ENCODE peak calls at places on chromosomes 5 and 9, in ten cellular contexts. L is RWPE1, J is OCI-LY7, D is psoas muscle, V is GM06990, S is fibroblast of mammary gland, W is PC-3, A is uterus, Y is choroid plexus epithelial cell, U is brain microvascular endothelial cell. K is an unnamed sample.

GRCh38 chr5:39661026-39661779 is 236.4 kb upstream of the DAB2 start:
- DNase-seq in L (peak; percentile 38), J (no peak), D (no peak), V (no peak), S (peak; percentile 62), W (peak; percentile 87), A (no peak), Y (peak; percentile 66), U (peak; percentile 49), K (no peak)

GRCh38 chr9:135103931-135104639 is 16.6 kb downstream of the OLFM1 start:
- DNase-seq in L (no peak), J (no peak), D (no peak), V (no peak), S (no peak), W (no peak), A (no peak), Y (no peak), U (no peak), K (no peak)

GRCh38 chr5:133265720-133266575 is 214.1 kb downstream of the HSPA4 start:
- DNase-seq in L (no peak), J (no peak), D (no peak), V (peak; percentile 15), S (no peak), W (no peak), A (no peak), Y (no peak), U (no peak), K (no peak)

GRCh38 chr5:390571-391491 is 52.1 kb upstream of the EXOC3 start:
- DNase-seq in L (peak; percentile 41), J (no peak), D (no peak), V (no peak), S (no peak), W (peak; percentile 53), A (no peak), Y (no peak), U (no peak), K (no peak)

GRCh38 chr5:23026252-23027170 is 173.4 kb upstream of the CDH12 start:
- DNase-seq in L (no peak), J (no peak), D (no peak), V (no peak), S (peak; percentile 68), W (no peak), A (no peak), Y (peak; percentile 65), U (no peak), K (no peak)

GRCh38 chr9:131758972-131759647 is 19.2 kb upstream of the RAPGEF1 start:
- DNase-seq in L (peak; percentile 49), J (no peak), D (no peak), V (no peak), S (peak; percentile 46), W (peak; percentile 35), A (no peak), Y (no peak), U (no peak), K (no peak)

GRCh38 chr9:100354121-100354800 is 1.5 kb upstream of the TEX10 start:
- DNase-seq in L (no peak), J (peak; percentile 25), D (no peak), V (no peak), S (no peak), W (no peak), A (no peak), Y (no peak), U (no peak), K (no peak)

GRCh38 chr9:89789922-89790510 is 185.2 kb downstream of the GADD45G start:
- DNase-seq in L (no peak), J (no peak), D (no peak), V (no peak), S (no peak), W (no peak), A (no peak), Y (no peak), U (no peak), K (no peak)

GRCh38 chr9:71552480-71552879 is 215.8 kb downstream of the CEMIP2 start:
- DNase-seq in L (no peak), J (no peak), D (no peak), V (no peak), S (no peak), W (no peak), A (no peak), Y (no peak), U (no peak), K (no peak)

GRCh38 chr5:169291877-169292276 is 9.1 kb downstream of the SLIT3 start:
- DNase-seq in L (no peak), J (no peak), D (no peak), V (no peak), S (no peak), W (no peak), A (no peak), Y (no peak), U (no peak), K (no peak)

GRCh38 chr5:106420102-106420501 is 1250.6 kb downstream of the EFNA5 start:
- DNase-seq in L (no peak), J (no peak), D (no peak), V (no peak), S (no peak), W (no peak), A (no peak), Y (no peak), U (no peak), K (no peak)

GRCh38 chr9:70563437-70564204 is 149.2 kb upstream of the KLF9 start:
- DNase-seq in L (no peak), J (no peak), D (no peak), V (peak; percentile 67), S (peak; percentile 82), W (no peak), A (no peak), Y (peak; percentile 88), U (peak; percentile 64), K (peak; percentile 78)

GRCh38 chr5:59538080-59538479 is 355.4 kb downstream of the PDE4D start:
- DNase-seq in L (no peak), J (no peak), D (no peak), V (no peak), S (no peak), W (no peak), A (no peak), Y (no peak), U (no peak), K (no peak)

GRCh38 chr5:19891658-19892057 is 96.3 kb downstream of the CDH18 start:
- DNase-seq in L (peak; percentile 78), J (no peak), D (no peak), V (no peak), S (peak; percentile 19), W (peak; percentile 58), A (no peak), Y (peak; percentile 34), U (peak; percentile 3), K (no peak)

GRCh38 chr5:96758621-96759020 is 49.1 kb downstream of the ERAP1 start:
- DNase-seq in L (no peak), J (no peak), D (no peak), V (no peak), S (peak; percentile 45), W (no peak), A (no peak), Y (peak; percentile 59), U (peak; percentile 59), K (no peak)

GRCh38 chr9:126373241-126373640 is 46.6 kb downstream of the MVB12B start:
- DNase-seq in L (peak; percentile 50), J (no peak), D (no peak), V (no peak), S (no peak), W (peak; percentile 62), A (no peak), Y (peak; percentile 16), U (peak; percentile 21), K (no peak)

GRCh38 chr5:152595327-152595890 is 190.3 kb upstream of the NMUR2 start:
- DNase-seq in L (no peak), J (no peak), D (no peak), V (no peak), S (no peak), W (no peak), A (no peak), Y (no peak), U (no peak), K (no peak)

GRCh38 chr5:179237770-179238627 is 107.3 kb downstream of the ADAMTS2 start:
- DNase-seq in L (no peak), J (no peak), D (peak; percentile 37), V (no peak), S (no peak), W (no peak), A (peak; percentile 5), Y (no peak), U (no peak), K (no peak)

GRCh38 chr5:138610468-138611294 is 35.5 kb upstream of the HSPA9 start:
- DNase-seq in L (no peak), J (no peak), D (peak; percentile 52), V (no peak), S (peak; percentile 24), W (no peak), A (no peak), Y (peak; percentile 58), U (no peak), K (no peak)
- TF ChIP-seq CTCF in L (no peak), J (no peak), D (no peak), V (peak; percentile 7), S (peak; percentile 35), W (no peak), A (peak; percentile 15), Y (peak; percentile 57), U (peak; percentile 67), K (peak; percentile 25)

DNA sequence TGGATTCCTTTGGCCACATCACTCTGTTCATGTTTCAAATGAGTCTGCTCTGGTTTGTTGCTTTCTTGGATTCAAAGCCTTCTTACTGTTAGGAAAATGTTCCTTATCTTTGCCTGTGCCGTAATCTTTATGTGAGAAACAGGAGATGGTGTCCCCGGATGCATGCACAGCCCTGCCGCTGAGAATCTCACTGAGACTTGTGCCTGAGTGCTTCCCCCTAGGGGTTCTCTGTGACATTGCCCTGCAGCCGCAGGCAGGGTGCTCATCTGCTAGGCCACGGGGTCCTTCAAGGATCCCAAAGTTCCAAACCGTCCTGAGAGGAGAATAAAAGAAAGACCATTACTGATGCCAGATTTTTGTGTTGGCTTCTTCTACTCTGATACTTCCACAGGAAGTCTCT is 81.4 kb upstream of the ANKRD55 start:
- DNase-seq in L (no peak), J (peak; percentile 66), D (no peak), V (peak; percentile 18), S (peak; percentile 36), W (peak; percentile 7), A (peak; percentile 46), Y (peak; percentile 63), U (no peak), K (no peak)
- TF ChIP-seq CTCF in L (no peak), J (peak; percentile 83), D (no peak), V (peak; percentile 95), S (peak; percentile 77), W (peak; percentile 48), A (no peak), Y (peak; percentile 89), U (peak; percentile 59), K (peak; percentile 89)

DNA sequence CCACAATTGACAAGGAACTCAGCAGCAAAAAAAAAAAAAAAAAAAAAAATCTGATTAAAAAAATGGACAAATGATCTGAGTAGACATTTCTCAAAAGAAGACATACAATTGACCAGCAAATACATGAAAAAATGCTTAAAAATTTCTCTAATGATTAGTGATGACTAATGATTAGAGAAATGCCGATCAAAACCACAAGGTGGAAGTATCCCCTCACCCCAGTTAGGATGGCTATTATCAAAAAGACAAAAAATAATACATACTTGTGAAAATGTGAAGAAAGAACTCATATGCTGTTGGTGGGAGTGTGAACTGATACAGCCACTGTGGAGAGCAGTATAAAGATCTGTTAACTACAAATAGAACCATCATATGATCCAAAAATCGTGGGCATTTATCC is 245.3 kb downstream of the OSTF1 start:
- DNase-seq in L (no peak), J (no peak), D (no peak), V (no peak), S (no peak), W (no peak), A (no peak), Y (no peak), U (no peak), K (no peak)
- TF ChIP-seq CTCF in L (no peak), J (peak; percentile 45), D (peak; percentile 23), V (no peak), S (no peak), W (no peak), A (peak; percentile 20), Y (no peak), U (no peak), K (no peak)

GRCh38 chr9:93562157-93562556 is 14.2 kb upstream of the PHF2 start:
- DNase-seq in L (no peak), J (no peak), D (no peak), V (no peak), S (no peak), W (no peak), A (no peak), Y (no peak), U (no peak), K (no peak)
- TF ChIP-seq CTCF in L (no peak), J (no peak), D (no peak), V (no peak), S (no peak), W (no peak), A (no peak), Y (no peak), U (no peak), K (no peak)

K was measured in GM12864.